ENCODE peak calls at places on chromosome X, in five cellular contexts. W is stimulated activated CD4-positive, alpha-beta T cell treated with anti-CD3 and anti-CD28 coated beads, Interleukin-15, amount 100 ng/mL, for 1 hour; V is activated CD4-positive, alpha-beta T cell treated with anti-CD3 and anti-CD28 coated beads for 24 hours; L is A673; T is activated CD8-positive, alpha-beta T cell treated with anti-CD3 and anti-CD28 coated beads, Interleukin-2, amount 10 ng/mL, durations not matched to agents 7 days and 5 days. J is an unnamed sample.

GRCh38 chrX:75181721-75182120 is 25.6 kb upstream of the ABCB7 start:
- DNase-seq in W (no peak), V (no peak), L (no peak), T (no peak), J (no peak)

GRCh38 chrX:101485212-101486064 is at the start of gene ARMCX4:
- DNase-seq in W (no peak), V (peak; percentile 10), L (peak; percentile 60), T (peak; percentile 21), J (peak; percentile 90)

GRCh38 chrX:77694491-77694890 is 91.5 kb downstream of the ATRX start:
- DNase-seq in W (no peak), V (no peak), L (no peak), T (no peak), J (peak; percentile 54)

GRCh38 chrX:99887918-99888317 is 522.2 kb downstream of the PCDH19 start:
- DNase-seq in W (no peak), V (no peak), L (no peak), T (no peak), J (no peak)

GRCh38 chrX:137233478-137233877 is 199.7 kb upstream of the GPR101 start:
- DNase-seq in W (no peak), V (no peak), L (no peak), T (no peak), J (no peak)

GRCh38 chrX:58025979-58026378 is 115.7 kb upstream of the ZXDA start:
- DNase-seq in W (no peak), V (no peak), L (peak; percentile 52), T (peak; percentile 35), J (peak; percentile 0)

GRCh38 chrX:49163555-49164419 is 1.2 kb downstream of the MAGIX start:
- DNase-seq in W (peak; percentile 67), V (peak; percentile 68), L (peak; percentile 81), T (peak; percentile 84), J (peak; percentile 86)

GRCh38 chrX:2520539-2520938 is 19.8 kb upstream of the DHRSX start:
- DNase-seq in W (no peak), V (no peak), L (no peak), T (no peak), J (no peak)

GRCh38 chrX:18160369-18160768 is 60.3 kb downstream of the BEND2 start:
- DNase-seq in W (no peak), V (no peak), L (peak; percentile 19), T (no peak), J (peak; percentile 72)

GRCh38 chrX:150313514-150313913 is 49.6 kb upstream of the MAMLD1 start:
- DNase-seq in W (no peak), V (no peak), L (no peak), T (no peak), J (no peak)

GRCh38 chrX:131792356-131792749 is 230.7 kb upstream of the STK26 start:
- DNase-seq in W (no peak), V (no peak), L (peak; percentile 90), T (no peak), J (peak; percentile 95)

GRCh38 chrX:109274806-109275205 is 207.1 kb downstream of the GUCY2F start:
- DNase-seq in W (no peak), V (no peak), L (no peak), T (no peak), J (no peak)

GRCh38 chrX:10929747-10930146 is 181.4 kb upstream of the HCCS start:
- DNase-seq in W (no peak), V (no peak), L (no peak), T (no peak), J (no peak)

GRCh38 chrX:17596546-17597205 is 140.6 kb upstream of the SCML1 start:
- DNase-seq in W (no peak), V (no peak), L (no peak), T (no peak), J (no peak)

GRCh38 chrX:119512145-119512800 is 44.0 kb downstream of the SLC25A5 start:
- DNase-seq in W (no peak), V (no peak), L (peak; percentile 17), T (peak; percentile 22), J (peak; percentile 80)

GRCh38 chrX:40646489-40647306 is 663 bp downstream of the CXorf38 start:
- DNase-seq in W (no peak), V (no peak), L (no peak), T (peak; percentile 50), J (peak; percentile 56)

GRCh38 chrX:29435396-29435795 is 780.0 kb upstream of the MAGEB2 start:
- DNase-seq in W (no peak), V (no peak), L (no peak), T (no peak), J (no peak)

GRCh38 chrX:1597345-1598020 is 6.1 kb downstream of the AKAP17A start:
- DNase-seq in W (no peak), V (no peak), L (no peak), T (no peak), J (no peak)

GRCh38 chrX:24646745-24647182 is 383 bp downstream of the PCYT1B start:
- DNase-seq in W (no peak), V (no peak), L (peak; percentile 65), T (no peak), J (peak; percentile 77)

GRCh38 chrX:55489315-55490009 is at the start of gene USP51:
- DNase-seq in W (no peak), V (no peak), L (no peak), T (peak; percentile 49), J (no peak)